ENCODE peak calls at places on chromosomes 5 and 9, in seven cellular contexts. Y is GM12865; U is pulmonary artery endothelial cell; C is mucosa of gallbladder; P is germinal center; R is progenitor cell of endocrine pancreas; Q is CD4-positive, alpha-beta T cell. B is an unnamed sample.

GRCh38 chr5:171093598-171093997 is 215.4 kb upstream of the TLX3 start:
- DNase-seq in Q (no peak), R (no peak), C (no peak), Y (no peak), U (no peak), P (no peak), B (no peak)

GRCh38 chr5:54644226-54644625 is 126.7 kb downstream of the SNX18 start:
- DNase-seq in Y (no peak), Q (no peak), C (no peak), U (peak; percentile 61), R (no peak), P (no peak), B (no peak)

GRCh38 chr5:40879163-40879942 is 29.9 kb upstream of the C7 start:
- DNase-seq in U (no peak), Y (peak; percentile 20), P (peak; percentile 14), Q (no peak), C (no peak), R (no peak), B (peak; percentile 23)

GRCh38 chr9:4640027-4640426 is 22.1 kb upstream of the PLPP6 start:
- DNase-seq in R (no peak), P (peak; percentile 6), Q (peak; percentile 54), U (no peak), C (no peak), Y (peak; percentile 23), B (peak; percentile 18)

GRCh38 chr9:94937214-94937903 is 210.9 kb downstream of the AOPEP start:
- DNase-seq in Y (no peak), R (no peak), U (no peak), P (no peak), C (no peak), Q (no peak), B (no peak)

GRCh38 chr9:2859776-2860379 is 16.0 kb upstream of the PUM3 start:
- DNase-seq in C (peak; percentile 60), Q (peak; percentile 16), Y (peak; percentile 64), P (peak; percentile 32), R (peak; percentile 50), U (no peak), B (no peak)

GRCh38 chr9:131037336-131038255 is 28.6 kb downstream of the LAMC3 start:
- DNase-seq in P (no peak), C (no peak), Y (no peak), U (no peak), Q (no peak), R (no peak), B (no peak)

GRCh38 chr5:61599370-61600140 is 267.5 kb downstream of the ZSWIM6 start:
- DNase-seq in Q (no peak), C (peak; percentile 48), P (no peak), R (no peak), U (no peak), Y (no peak), B (no peak)

GRCh38 chr5:178436326-178436940 is 153.8 kb downstream of the COL23A1 start:
- DNase-seq in Q (no peak), P (no peak), U (no peak), Y (no peak), C (no peak), R (no peak), B (no peak)

GRCh38 chr5:115168829-115169391 is 798 bp downstream of the TRIM36 start:
- DNase-seq in C (no peak), R (no peak), P (no peak), U (no peak), Y (peak; percentile 33), Q (no peak), B (no peak)

GRCh38 chr9:21993893-21994525 is at the start of gene CDKN2A:
- DNase-seq in C (no peak), Y (peak; percentile 89), U (no peak), R (peak; percentile 36), P (peak; percentile 41), Q (peak; percentile 25), B (no peak)

GRCh38 chr9:35553670-35554543 is 51.2 kb upstream of the TESK1 start:
- DNase-seq in U (peak; percentile 30), R (peak; percentile 20), Q (peak; percentile 6), Y (peak; percentile 52), P (peak; percentile 30), C (peak; percentile 70), B (peak; percentile 56)

B was measured in glomerular endothelial cell.